ENCODE peak calls at places on chromosomes 6 and 20, in eight cellular contexts. One of them, this sample, is unnamed.

GRCh38 chr6:101776919-101777350 is 383.4 kb downstream of the GRIK2 start:
- DNase-seq in A549: no peak
- DNase-seq in RWPE1: no peak
- DNase-seq in DND-41: no peak
- DNase-seq in stomach: no peak
- DNase-seq in aorta: no peak
- DNase-seq in CD4-positive, CD25-positive, alpha-beta regulatory T cell: no peak
- DNase-seq in fibroblast of lung: no peak
- DNase-seq in this sample: no peak

GRCh38 chr20:52975024-52975732 is 3.0 kb downstream of the TSHZ2 start:
- DNase-seq in A549: no peak
- DNase-seq in RWPE1: no peak
- DNase-seq in DND-41: no peak
- DNase-seq in stomach: peak; percentile 48
- DNase-seq in aorta: no peak
- DNase-seq in CD4-positive, CD25-positive, alpha-beta regulatory T cell: no peak
- DNase-seq in fibroblast of lung: peak; percentile 42
- DNase-seq in this sample: no peak

GRCh38 chr6:3108746-3109414 is 9.6 kb upstream of the BPHL start:
- DNase-seq in A549: no peak
- DNase-seq in RWPE1: no peak
- DNase-seq in DND-41: no peak
- DNase-seq in stomach: peak; percentile 59
- DNase-seq in aorta: no peak
- DNase-seq in CD4-positive, CD25-positive, alpha-beta regulatory T cell: no peak
- DNase-seq in fibroblast of lung: no peak
- DNase-seq in this sample: peak; percentile 32

GRCh38 chr20:58129736-58130135 is 98.7 kb downstream of the ANKRD60 start:
- DNase-seq in A549: no peak
- DNase-seq in RWPE1: no peak
- DNase-seq in DND-41: no peak
- DNase-seq in stomach: no peak
- DNase-seq in aorta: peak; percentile 63
- DNase-seq in CD4-positive, CD25-positive, alpha-beta regulatory T cell: no peak
- DNase-seq in fibroblast of lung: no peak
- DNase-seq in this sample: peak; percentile 25

GRCh38 chr6:105452924-105453756 is 50.3 kb upstream of the PREP start:
- DNase-seq in A549: no peak
- DNase-seq in RWPE1: no peak
- DNase-seq in DND-41: peak; percentile 58
- DNase-seq in stomach: peak; percentile 35
- DNase-seq in aorta: no peak
- DNase-seq in CD4-positive, CD25-positive, alpha-beta regulatory T cell: peak; percentile 74
- DNase-seq in fibroblast of lung: no peak
- DNase-seq in this sample: no peak

GRCh38 chr20:38941726-38942389 is 15.6 kb downstream of the FAM83D start:
- DNase-seq in A549: no peak
- DNase-seq in RWPE1: no peak
- DNase-seq in DND-41: no peak
- DNase-seq in stomach: no peak
- DNase-seq in aorta: no peak
- DNase-seq in CD4-positive, CD25-positive, alpha-beta regulatory T cell: no peak
- DNase-seq in fibroblast of lung: no peak
- DNase-seq in this sample: no peak

GRCh38 chr6:14635933-14636599 is 518.5 kb downstream of the CD83 start:
- DNase-seq in A549: no peak
- DNase-seq in RWPE1: no peak
- DNase-seq in DND-41: peak; percentile 17
- DNase-seq in stomach: no peak
- DNase-seq in aorta: no peak
- DNase-seq in CD4-positive, CD25-positive, alpha-beta regulatory T cell: no peak
- DNase-seq in fibroblast of lung: no peak
- DNase-seq in this sample: no peak

GRCh38 chr6:41693281-41693838 is 42.0 kb downstream of the TFEB start:
- DNase-seq in A549: no peak
- DNase-seq in RWPE1: no peak
- DNase-seq in DND-41: no peak
- DNase-seq in stomach: peak; percentile 59
- DNase-seq in aorta: no peak
- DNase-seq in CD4-positive, CD25-positive, alpha-beta regulatory T cell: no peak
- DNase-seq in fibroblast of lung: no peak
- DNase-seq in this sample: no peak

DNA sequence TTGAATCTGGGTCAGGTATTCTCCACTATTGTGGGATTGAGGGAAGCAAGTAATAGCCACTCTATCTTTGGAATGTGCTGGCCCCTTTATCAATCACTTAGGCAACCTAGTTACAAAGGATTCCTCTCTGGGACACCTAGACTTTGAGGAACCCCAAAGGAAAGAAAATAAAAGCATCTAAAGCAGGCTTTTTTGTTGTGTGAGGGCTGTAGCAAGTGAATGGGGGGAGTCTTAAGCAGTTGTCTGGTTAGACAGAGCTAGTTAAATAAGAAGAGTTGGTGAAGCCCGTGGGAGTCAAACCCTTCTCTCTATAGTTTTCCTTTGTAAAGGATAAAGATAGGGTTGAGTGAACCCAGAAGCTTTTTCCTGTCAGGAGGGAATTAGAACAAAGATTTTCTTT is 63.2 kb downstream of the HDGFL1 start:
- DNase-seq in A549: no peak
- DNase-seq in RWPE1: no peak
- DNase-seq in DND-41: no peak
- DNase-seq in stomach: no peak
- DNase-seq in aorta: no peak
- DNase-seq in CD4-positive, CD25-positive, alpha-beta regulatory T cell: no peak
- DNase-seq in fibroblast of lung: no peak
- DNase-seq in this sample: no peak
- H3K27ac ChIP-seq in A549: no peak overlapping the region
- H3K27ac ChIP-seq in RWPE1: no peak overlapping the region
- H3K27ac ChIP-seq in DND-41: no peak overlapping the region
- H3K27ac ChIP-seq in stomach: no peak overlapping the region
- H3K27ac ChIP-seq in aorta: no peak overlapping the region
- H3K27ac ChIP-seq in CD4-positive, CD25-positive, alpha-beta regulatory T cell: no peak overlapping the region
- H3K27ac ChIP-seq in fibroblast of lung: no peak overlapping the region
- H3K27ac ChIP-seq in this sample: no peak overlapping the region

DNA sequence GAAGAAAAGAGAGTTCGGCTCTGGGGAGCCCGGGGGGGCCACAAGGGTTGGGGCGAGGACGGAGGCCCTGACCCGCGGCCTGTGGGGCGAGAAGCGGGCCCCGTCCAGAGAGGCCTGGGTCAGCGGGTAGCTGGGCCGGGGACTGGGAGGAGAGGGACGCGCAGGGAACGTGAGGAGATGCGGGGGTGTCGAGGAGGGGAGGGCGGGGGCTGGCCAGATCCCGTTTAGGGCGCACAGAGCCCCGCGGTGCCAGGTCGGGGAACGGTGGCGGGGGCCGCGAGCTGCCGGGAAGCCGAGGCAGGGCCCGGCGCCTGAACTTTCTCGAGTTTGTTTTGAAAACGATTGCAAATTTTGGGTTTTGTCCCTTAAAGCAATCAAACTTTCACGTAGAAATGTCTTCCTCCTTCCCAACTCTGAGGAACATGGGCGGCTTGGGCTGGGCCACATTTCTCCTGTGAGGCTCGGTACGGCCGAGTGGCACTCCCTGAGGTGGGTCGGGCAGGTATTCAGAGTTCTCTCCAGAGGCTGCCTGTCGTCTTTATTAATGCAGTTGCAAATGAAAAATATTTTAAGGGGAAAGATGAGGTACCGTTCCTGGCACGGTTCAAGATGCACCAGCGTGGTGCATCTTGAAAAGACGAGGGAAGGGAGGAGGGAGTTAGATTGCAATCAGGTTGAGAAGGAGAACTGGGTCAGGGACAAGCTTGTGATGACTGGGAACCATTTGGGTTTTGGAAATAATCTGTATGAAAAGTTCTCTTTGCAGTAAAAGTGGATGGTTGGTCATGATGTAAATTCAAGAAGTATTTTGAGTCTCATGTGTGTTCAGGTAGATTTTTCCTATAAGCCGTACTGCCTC is 972 bp downstream of the RNF8 start:
- DNase-seq in A549: peak; percentile 25
- DNase-seq in RWPE1: peak; percentile 57
- DNase-seq in DND-41: peak; percentile 29
- DNase-seq in stomach: peak; percentile 36
- DNase-seq in aorta: peak; percentile 81
- DNase-seq in CD4-positive, CD25-positive, alpha-beta regulatory T cell: no peak
- DNase-seq in fibroblast of lung: peak; percentile 49
- DNase-seq in this sample: peak; percentile 11
- H3K27ac ChIP-seq in A549: peak overlapping the region; percentile 92
- H3K27ac ChIP-seq in RWPE1: peak overlapping the region; percentile 71
- H3K27ac ChIP-seq in DND-41: peak overlapping the region; percentile 62
- H3K27ac ChIP-seq in stomach: peak overlapping the region; percentile 80
- H3K27ac ChIP-seq in aorta: no peak overlapping the region
- H3K27ac ChIP-seq in CD4-positive, CD25-positive, alpha-beta regulatory T cell: no peak overlapping the region
- H3K27ac ChIP-seq in fibroblast of lung: peak overlapping the region; percentile 59
- H3K27ac ChIP-seq in this sample: no peak overlapping the region

GRCh38 chr6:56616967-56617366 is 25.7 kb downstream of the DST start:
- DNase-seq in A549: no peak
- DNase-seq in RWPE1: no peak
- DNase-seq in DND-41: no peak
- DNase-seq in stomach: no peak
- DNase-seq in aorta: no peak
- DNase-seq in CD4-positive, CD25-positive, alpha-beta regulatory T cell: no peak
- DNase-seq in fibroblast of lung: no peak
- DNase-seq in this sample: no peak
- H3K27ac ChIP-seq in A549: no peak overlapping the region
- H3K27ac ChIP-seq in RWPE1: no peak overlapping the region
- H3K27ac ChIP-seq in DND-41: no peak overlapping the region
- H3K27ac ChIP-seq in stomach: no peak overlapping the region
- H3K27ac ChIP-seq in aorta: no peak overlapping the region
- H3K27ac ChIP-seq in CD4-positive, CD25-positive, alpha-beta regulatory T cell: no peak overlapping the region
- H3K27ac ChIP-seq in fibroblast of lung: no peak overlapping the region
- H3K27ac ChIP-seq in this sample: no peak overlapping the region

GRCh38 chr20:62617711-62618483 is 24.4 kb upstream of the SLCO4A1 start:
- DNase-seq in A549: no peak
- DNase-seq in RWPE1: peak; percentile 44
- DNase-seq in DND-41: no peak
- DNase-seq in stomach: peak; percentile 46
- DNase-seq in aorta: no peak
- DNase-seq in CD4-positive, CD25-positive, alpha-beta regulatory T cell: peak; percentile 35
- DNase-seq in fibroblast of lung: peak; percentile 11
- DNase-seq in this sample: peak; percentile 91
- H3K27ac ChIP-seq in A549: peak overlapping the region; percentile 58
- H3K27ac ChIP-seq in RWPE1: peak overlapping the region; percentile 71
- H3K27ac ChIP-seq in DND-41: no peak overlapping the region
- H3K27ac ChIP-seq in stomach: peak overlapping the region; percentile 68
- H3K27ac ChIP-seq in aorta: no peak overlapping the region
- H3K27ac ChIP-seq in CD4-positive, CD25-positive, alpha-beta regulatory T cell: peak overlapping the region; percentile 79
- H3K27ac ChIP-seq in fibroblast of lung: no peak overlapping the region
- H3K27ac ChIP-seq in this sample: peak overlapping the region; percentile 87

DNA sequence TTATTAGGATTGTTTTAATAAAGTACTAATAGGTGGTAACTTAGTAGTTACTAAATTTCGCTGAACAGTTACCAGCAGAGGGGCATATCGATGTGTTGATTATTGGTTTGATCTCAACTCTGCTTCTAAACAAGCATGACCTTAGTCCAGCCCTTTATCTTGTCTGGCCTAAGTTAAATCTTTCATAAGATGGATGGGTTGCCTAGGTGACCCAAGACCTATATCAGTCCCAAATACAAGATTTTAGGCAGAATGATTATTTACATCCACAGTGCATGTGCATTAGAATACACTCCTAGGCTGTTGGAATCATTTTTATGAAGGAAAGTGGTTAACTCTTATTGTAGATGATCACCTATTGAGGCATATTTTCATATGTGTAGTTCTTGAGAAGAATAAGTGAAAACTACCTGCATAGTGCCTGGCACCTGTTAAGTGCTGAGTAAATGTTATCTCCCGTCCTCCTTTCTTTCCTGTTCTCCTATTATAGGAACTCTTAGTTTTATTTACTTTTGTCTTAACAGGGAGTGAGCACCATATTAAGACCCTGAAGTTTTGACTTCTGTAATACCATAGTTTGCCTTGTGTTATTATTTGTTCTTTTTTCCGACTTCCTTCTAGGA is 1.1 kb downstream of the HSF2 start:
- DNase-seq in A549: no peak
- DNase-seq in RWPE1: no peak
- DNase-seq in DND-41: no peak
- DNase-seq in stomach: no peak
- DNase-seq in aorta: no peak
- DNase-seq in CD4-positive, CD25-positive, alpha-beta regulatory T cell: no peak
- DNase-seq in fibroblast of lung: no peak
- DNase-seq in this sample: peak; percentile 4
- H3K27ac ChIP-seq in A549: peak overlapping the region; percentile 97
- H3K27ac ChIP-seq in RWPE1: no peak overlapping the region
- H3K27ac ChIP-seq in DND-41: peak overlapping the region; percentile 97
- H3K27ac ChIP-seq in stomach: peak overlapping the region; percentile 93
- H3K27ac ChIP-seq in aorta: no peak overlapping the region
- H3K27ac ChIP-seq in CD4-positive, CD25-positive, alpha-beta regulatory T cell: peak overlapping the region; percentile 84
- H3K27ac ChIP-seq in fibroblast of lung: peak overlapping the region; percentile 83
- H3K27ac ChIP-seq in this sample: no peak overlapping the region

GRCh38 chr6:162709431-162709830 is 18.1 kb downstream of the PRKN start:
- DNase-seq in A549: no peak
- DNase-seq in RWPE1: no peak
- DNase-seq in DND-41: no peak
- DNase-seq in stomach: no peak
- DNase-seq in aorta: no peak
- DNase-seq in CD4-positive, CD25-positive, alpha-beta regulatory T cell: no peak
- DNase-seq in fibroblast of lung: no peak
- DNase-seq in this sample: no peak
- H3K27ac ChIP-seq in A549: no peak overlapping the region
- H3K27ac ChIP-seq in RWPE1: no peak overlapping the region
- H3K27ac ChIP-seq in DND-41: no peak overlapping the region
- H3K27ac ChIP-seq in stomach: no peak overlapping the region
- H3K27ac ChIP-seq in aorta: no peak overlapping the region
- H3K27ac ChIP-seq in CD4-positive, CD25-positive, alpha-beta regulatory T cell: no peak overlapping the region
- H3K27ac ChIP-seq in fibroblast of lung: no peak overlapping the region
- H3K27ac ChIP-seq in this sample: no peak overlapping the region